ENCODE peak calls at places on chromosome 14, in ten cellular contexts. K is iPS-NIHi11, T is NCI-H1436, Q is progenitor cell of endocrine pancreas, V is brain microvascular endothelial cell, A is iris pigment epithelial cell, Z is uterus, H is amygdala, E is Caki2, I is T-helper 9 cell. S is an unnamed sample.

GRCh38 chr14:73878436-73878835 is 8.2 kb upstream of the ZNF410 start:
- DNase-seq in V (no peak), H (no peak), Q (no peak), T (no peak), I (no peak), A (peak), K (no peak), Z (no peak), E (no peak), S (no peak)

GRCh38 chr14:50946234-50946935 is 2.1 kb upstream of the PYGL start:
- DNase-seq in I (no peak), H (no peak), Q (no peak), A (no peak), T (no peak), Z (no peak), V (no peak), K (no peak), E (no peak), S (no peak)

GRCh38 chr14:99930420-99931274 is 134.6 kb upstream of the EVL start:
- DNase-seq in Z (no peak), K (no peak), I (no peak), E (no peak), T (no peak), V (no peak), Q (no peak), A (no peak), H (no peak), S (no peak)

GRCh38 chr14:86865934-86866333 is 1127.0 kb downstream of the GALC start:
- DNase-seq in I (no peak), V (no peak), Z (no peak), A (no peak), Q (no peak), H (no peak), K (no peak), E (no peak), T (no peak), S (no peak)

GRCh38 chr14:97246648-97247047 is 449.5 kb downstream of the VRK1 start:
- DNase-seq in Q (no peak), A (no peak), V (no peak), E (no peak), K (no peak), I (no peak), T (no peak), Z (no peak), H (no peak), S (no peak)

GRCh38 chr14:105118646-105119409 is 49.7 kb downstream of the JAG2 start:
- DNase-seq in Z (no peak), E (no peak), H (no peak), I (no peak), V (no peak), Q (no peak), A (no peak), K (peak), T (no peak), S (no peak)

GRCh38 chr14:24674204-24674970 is 40.4 kb upstream of the GZMB start:
- DNase-seq in Q (no peak), H (no peak), E (no peak), A (no peak), I (no peak), K (no peak), T (no peak), Z (no peak), V (no peak), S (peak)

GRCh38 chr14:38718519-38718918 is 384.5 kb downstream of the SEC23A start:
- DNase-seq in A (no peak), Z (no peak), I (no peak), K (no peak), T (no peak), V (no peak), Q (no peak), E (no peak), H (no peak), S (no peak)

GRCh38 chr14:102911991-102912761 is 10.3 kb upstream of the AMN start:
- DNase-seq in Z (no peak), K (no peak), V (no peak), I (no peak), T (no peak), H (no peak), E (no peak), A (no peak), Q (no peak), S (no peak)

GRCh38 chr14:51873221-51873893 is 12.9 kb downstream of the GNG2 start:
- DNase-seq in H (no peak), T (peak), V (peak), K (no peak), I (no peak), Q (no peak), E (peak), Z (no peak), A (peak), S (no peak)

GRCh38 chr14:94175403-94176146 is 1.5 kb downstream of the PPP4R4 start:
- DNase-seq in T (no peak), E (no peak), H (no peak), Q (no peak), I (no peak), K (no peak), Z (no peak), A (no peak), V (no peak), S (no peak)

GRCh38 chr14:104801284-104802119 is 601 bp downstream of the ZBTB42 start:
- DNase-seq in K (peak), T (no peak), A (no peak), Z (no peak), Q (no peak), H (no peak), V (no peak), E (no peak), I (no peak), S (no peak)

GRCh38 chr14:85471156-85471555 is 58.8 kb upstream of the FLRT2 start:
- DNase-seq in V (peak), Q (no peak), E (no peak), K (no peak), Z (no peak), A (peak), I (no peak), H (no peak), T (no peak), S (no peak)

GRCh38 chr14:50599700-50600444 is 39.9 kb downstream of the ATL1 start:
- DNase-seq in V (peak), E (peak), H (no peak), K (peak), T (no peak), A (peak), Q (no peak), Z (no peak), I (no peak), S (no peak)

GRCh38 chr14:105421723-105422615 is 2.3 kb downstream of the MTA1 start:
- DNase-seq in E (no peak), K (no peak), Z (no peak), I (no peak), T (no peak), H (no peak), Q (no peak), V (no peak), A (no peak), S (no peak)

GRCh38 chr14:82724296-82724695 is 1190.6 kb upstream of the SEL1L start:
- DNase-seq in H (no peak), T (no peak), A (no peak), I (no peak), K (no peak), Q (no peak), Z (no peak), V (no peak), E (no peak), S (no peak)

GRCh38 chr14:35533357-35534129 is 421 bp upstream of the INSM2 start:
- DNase-seq in T (peak), H (peak), E (no peak), V (peak), I (peak), A (peak), K (peak), Z (no peak), Q (peak), S (peak)

GRCh38 chr14:58876613-58877012 is 238.9 kb downstream of the DACT1 start:
- DNase-seq in Z (no peak), H (no peak), V (no peak), E (no peak), A (peak), K (no peak), T (no peak), I (no peak), Q (no peak), S (no peak)

GRCh38 chr14:29741909-29742401 is 185.7 kb downstream of the PRKD1 start:
- DNase-seq in I (no peak), Q (no peak), V (no peak), K (no peak), E (no peak), Z (no peak), H (no peak), A (peak), T (no peak), S (no peak)

GRCh38 chr14:68621400-68622365 is 171.2 kb downstream of the ZFP36L1 start:
- DNase-seq in Q (no peak), K (no peak), I (no peak), V (peak), H (peak), E (peak), Z (no peak), A (peak), T (no peak), S (no peak)

GRCh38 chr14:93683241-93683640 is 105.0 kb downstream of the PRIMA1 start:
- DNase-seq in T (peak), Q (no peak), E (peak), I (no peak), Z (no peak), A (no peak), K (peak), V (no peak), H (no peak), S (no peak)

GRCh38 chr14:36935976-36936678 is 236.3 kb downstream of the SLC25A21 start:
- DNase-seq in K (no peak), T (no peak), Z (no peak), E (no peak), V (no peak), H (no peak), I (no peak), Q (no peak), A (peak), S (no peak)

GRCh38 chr14:31568151-31568550 is 6.9 kb downstream of the NUBPL start:
- DNase-seq in I (no peak), Z (no peak), T (no peak), H (no peak), A (peak), K (no peak), Q (no peak), E (no peak), V (no peak), S (no peak)

GRCh38 chr14:85528882-85529585 is 910 bp upstream of the FLRT2 start:
- DNase-seq in K (no peak), H (no peak), A (peak), Z (no peak), I (no peak), T (no peak), Q (no peak), E (peak), V (peak), S (no peak)

GRCh38 chr14:81805785-81806184 is 272.1 kb upstream of the SEL1L start:
- DNase-seq in H (no peak), T (no peak), I (no peak), K (no peak), A (no peak), Q (no peak), E (no peak), Z (no peak), V (no peak), S (no peak)

GRCh38 chr14:35287481-35288013 is 4.6 kb upstream of the PSMA6 start:
- DNase-seq in T (no peak), A (no peak), E (no peak), Q (no peak), V (no peak), H (no peak), K (no peak), Z (no peak), I (no peak), S (no peak)

GRCh38 chr14:51616256-51616655 is 35.5 kb upstream of the FRMD6 start:
- DNase-seq in A (no peak), E (no peak), Q (no peak), K (no peak), I (no peak), T (no peak), Z (no peak), H (no peak), V (no peak), S (no peak)

GRCh38 chr14:67010602-67011001 is 178.6 kb upstream of the GARIN2 start:
- DNase-seq in E (no peak), Z (no peak), I (no peak), T (no peak), V (no peak), Q (no peak), K (no peak), H (no peak), A (no peak), S (no peak)

S was measured in CD4-positive, alpha-beta T cell.